ENCODE peak calls at places on chromosome 6, in ten cellular contexts. X, U, M, A, E, W, J, Q, S and O are unnamed samples.

GRCh38 chr6:15549371-15549770 is 113.5 kb downstream of the DTNBP1 start:
- DNase-seq in Q (no peak), J (no peak), A (no peak), E (no peak), U (no peak), X (no peak), S (no peak), W (no peak), M (no peak), O (no peak)

GRCh38 chr6:141866731-141867502 is 265.8 kb upstream of the GJE1 start:
- DNase-seq in A (no peak), J (no peak), M (no peak), U (no peak), E (peak; percentile 15), X (no peak), W (no peak), Q (no peak), S (no peak), O (no peak)

GRCh38 chr6:125584468-125584939 is 164.9 kb upstream of the HEY2 start:
- DNase-seq in A (peak; percentile 79), X (peak; percentile 86), S (no peak), E (peak; percentile 1), J (peak; percentile 83), M (no peak), W (no peak), Q (peak; percentile 1), U (no peak), O (peak; percentile 59)

GRCh38 chr6:67629268-67629667 is 1005.8 kb upstream of the ADGRB3 start:
- DNase-seq in Q (no peak), X (no peak), W (no peak), M (peak; percentile 26), S (peak; percentile 73), U (no peak), E (peak; percentile 1), J (no peak), A (no peak), O (peak; percentile 65)

GRCh38 chr6:47111685-47112084 is 69.6 kb upstream of the ADGRF1 start:
- DNase-seq in M (no peak), J (no peak), U (no peak), Q (peak; percentile 56), X (no peak), S (no peak), E (peak; percentile 60), A (peak; percentile 60), W (no peak), O (peak; percentile 44)

GRCh38 chr6:154318711-154319110 is 37.9 kb downstream of the IPCEF1 start:
- DNase-seq in U (no peak), A (no peak), E (peak; percentile 21), X (no peak), M (no peak), J (no peak), Q (no peak), W (no peak), S (peak; percentile 12), O (peak; percentile 16)

GRCh38 chr6:15355683-15356099 is 109.8 kb downstream of the JARID2 start:
- DNase-seq in Q (no peak), M (no peak), A (no peak), W (no peak), U (no peak), E (peak; percentile 50), S (no peak), J (no peak), X (no peak), O (no peak)

GRCh38 chr6:122609881-122610689 is at the start of gene PKIB:
- DNase-seq in A (peak; percentile 37), X (peak; percentile 84), U (no peak), J (peak; percentile 85), Q (peak; percentile 87), W (no peak), M (no peak), E (peak; percentile 51), S (peak; percentile 55), O (peak; percentile 54)

GRCh38 chr6:30790734-30791383 is 46.5 kb upstream of the IER3 start:
- DNase-seq in E (no peak), J (peak; percentile 23), U (no peak), S (no peak), X (no peak), A (no peak), M (no peak), W (no peak), Q (no peak), O (no peak)
- TF ChIP-seq CTCF in E (no peak), J (no peak), U (no peak), S (no peak), X (no peak), A (no peak), M (no peak), W (no peak), Q (no peak), O (no peak)

DNA sequence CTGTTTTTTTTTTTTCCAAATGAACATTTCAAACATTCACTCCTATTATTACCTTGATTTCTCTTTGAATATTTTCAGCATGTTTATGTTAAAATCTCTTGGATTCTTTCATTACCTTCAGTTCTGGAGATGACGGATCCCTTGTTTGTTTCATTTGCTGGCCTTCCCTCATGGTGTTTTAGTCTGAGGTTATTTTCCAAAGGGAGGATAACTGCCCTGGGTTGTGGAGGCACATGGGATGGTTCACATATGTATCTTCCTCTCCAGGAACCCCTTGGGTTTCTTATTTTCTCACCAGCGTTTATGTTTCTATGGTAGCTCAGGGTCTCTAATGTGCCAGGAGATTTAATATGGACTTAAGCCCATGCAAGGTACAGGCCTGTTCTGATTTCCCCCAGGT is 36.3 kb downstream of the ECT2L start:
- DNase-seq in X (no peak), S (no peak), Q (no peak), E (no peak), A (no peak), U (no peak), M (no peak), W (no peak), J (no peak), O (no peak)
- H3K4me3 ChIP-seq in X (no peak overlapping the region), S (no peak overlapping the region), Q (no peak overlapping the region), E (no peak overlapping the region), A (no peak overlapping the region), U (no peak overlapping the region), M (no peak overlapping the region), W (no peak overlapping the region), J (no peak overlapping the region), O (no peak overlapping the region)

GRCh38 chr6:104953410-104953953 is 3.4 kb upstream of the LIN28B start:
- DNase-seq in J (peak; percentile 91), E (no peak), A (no peak), U (no peak), Q (no peak), W (no peak), X (no peak), S (no peak), M (no peak), O (no peak)

GRCh38 chr6:104949206-104949605 is 7.7 kb upstream of the LIN28B start:
- DNase-seq in Q (no peak), A (no peak), E (no peak), U (no peak), S (no peak), W (no peak), J (peak; percentile 53), M (no peak), X (no peak), O (no peak)

GRCh38 chr6:104952911-104953409 is 3.9 kb upstream of the LIN28B start:
- DNase-seq in M (no peak), X (no peak), W (no peak), Q (no peak), J (peak; percentile 85), S (no peak), U (no peak), A (no peak), E (no peak), O (no peak)

GRCh38 chr6:104954091-104954797 is 2.7 kb upstream of the LIN28B start:
- DNase-seq in X (no peak), U (no peak), M (no peak), E (no peak), Q (no peak), S (no peak), W (no peak), A (no peak), J (peak; percentile 49), O (no peak)

DNA sequence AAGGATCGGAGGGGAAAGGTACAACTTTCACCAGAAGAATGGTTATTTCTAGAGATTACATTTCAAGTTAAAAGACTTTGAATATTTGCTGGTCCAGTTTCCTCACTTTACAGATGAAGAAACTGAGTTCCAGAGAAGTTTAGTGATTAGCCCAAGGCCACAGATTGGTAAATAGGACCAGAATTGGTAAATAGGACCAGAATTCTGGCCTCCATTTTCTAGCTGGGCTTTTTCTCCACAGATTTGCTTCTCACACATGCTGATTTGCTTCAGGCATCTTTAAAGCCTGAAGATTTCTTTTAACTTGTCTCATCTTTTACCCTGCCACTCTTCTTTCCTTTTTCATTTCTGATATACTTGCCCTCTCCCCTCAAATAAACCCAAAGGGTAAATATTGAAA is 5.2 kb upstream of the LIN28B start:
- DNase-seq in U (no peak), J (no peak), X (no peak), E (no peak), W (no peak), S (no peak), A (no peak), M (no peak), Q (no peak), O (no peak)
- TF ChIP-seq CTCF in U (no peak), J (no peak), X (no peak), E (no peak), W (no peak), S (no peak), A (no peak), M (no peak), Q (no peak), O (no peak)

GRCh38 chr6:42441661-42442081 is 10.1 kb downstream of the TRERF1 start:
- DNase-seq in W (no peak), E (peak; percentile 35), U (no peak), X (no peak), A (no peak), M (no peak), S (no peak), Q (no peak), J (peak; percentile 78), O (no peak)

GRCh38 chr6:42443312-42444075 is 8.2 kb downstream of the TRERF1 start:
- DNase-seq in Q (no peak), E (no peak), M (no peak), A (no peak), J (no peak), W (no peak), X (no peak), U (no peak), S (peak; percentile 29), O (no peak)

GRCh38 chr6:42436825-42437224 is 14.9 kb downstream of the TRERF1 start:
- DNase-seq in U (no peak), A (no peak), W (no peak), S (no peak), Q (no peak), J (no peak), M (no peak), X (no peak), E (peak; percentile 51), O (no peak)

GRCh38 chr6:42441059-42441471 is 10.7 kb downstream of the TRERF1 start:
- DNase-seq in E (peak; percentile 81), A (peak; percentile 27), U (no peak), J (no peak), W (no peak), Q (no peak), X (no peak), S (peak; percentile 79), M (no peak), O (peak; percentile 77)

DNA sequence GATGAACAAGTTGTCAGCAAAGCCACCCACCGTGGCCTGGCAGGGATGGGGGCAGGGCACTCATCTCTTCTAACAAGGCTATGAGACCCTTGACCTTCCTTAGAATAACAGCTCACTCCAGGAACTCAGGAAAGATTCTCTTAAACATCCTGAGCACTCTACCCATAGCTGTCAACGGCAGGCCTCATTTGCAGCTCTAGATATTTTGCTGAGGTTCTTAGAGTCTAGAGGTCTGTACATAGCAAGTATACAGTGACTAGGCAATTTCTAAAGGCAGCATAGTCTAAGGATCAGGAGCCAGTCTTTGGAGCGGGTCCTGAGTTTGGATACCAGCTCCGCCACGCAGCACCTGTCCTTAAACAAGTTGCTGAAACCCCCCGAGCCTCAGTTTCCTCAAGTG is 11.7 kb downstream of the TRERF1 start:
- DNase-seq in U (no peak), W (no peak), A (no peak), X (no peak), E (peak; percentile 26), S (no peak), M (no peak), J (no peak), Q (no peak), O (no peak)
- H3K4me3 ChIP-seq in U (no peak overlapping the region), W (no peak overlapping the region), A (no peak overlapping the region), X (no peak overlapping the region), E (no peak overlapping the region), S (no peak overlapping the region), M (no peak overlapping the region), J (no peak overlapping the region), Q (no peak overlapping the region), O (no peak overlapping the region)